ENCODE peak calls at places on chromosomes 5 and 9, in seven cellular contexts. One of them, this sample, is unnamed.

GRCh38 chr5:149040421-149040820 is 22.4 kb downstream of the SH3TC2 start:
- DNase-seq in NCI-H82: no peak
- DNase-seq in cortex of kidney: no peak
- DNase-seq in GM20000: no peak
- DNase-seq in activated T-helper 1 cell treated with Interleukin-2 at 50 U/mL for 16 hours: no peak
- DNase-seq in stimulated activated CD4-positive, alpha-beta T cell treated with anti-CD3 and anti-CD28 coated beads, Interleukin-15, amount 100 ng/mL, for 24 hours: no peak
- DNase-seq in AG09319: no peak
- DNase-seq in this sample: no peak

GRCh38 chr9:124733964-124734740 is 37.0 kb downstream of the NR6A1 start:
- DNase-seq in cortex of kidney: no peak
- DNase-seq in AG09319: no peak
- DNase-seq in NCI-H82: no peak
- DNase-seq in stimulated activated CD4-positive, alpha-beta T cell treated with anti-CD3 and anti-CD28 coated beads, Interleukin-15, amount 100 ng/mL, for 24 hours: no peak
- DNase-seq in activated T-helper 1 cell treated with Interleukin-2 at 50 U/mL for 16 hours: no peak
- DNase-seq in GM20000: no peak
- DNase-seq in this sample: no peak

GRCh38 chr5:982377-983237 is 26.0 kb upstream of the NKD2 start:
- DNase-seq in cortex of kidney: no peak
- DNase-seq in activated T-helper 1 cell treated with Interleukin-2 at 50 U/mL for 16 hours: no peak
- DNase-seq in GM20000: no peak
- DNase-seq in AG09319: no peak
- DNase-seq in stimulated activated CD4-positive, alpha-beta T cell treated with anti-CD3 and anti-CD28 coated beads, Interleukin-15, amount 100 ng/mL, for 24 hours: no peak
- DNase-seq in NCI-H82: peak
- DNase-seq in this sample: no peak

GRCh38 chr5:149271195-149271716 is 403 bp upstream of the AFAP1L1 start:
- DNase-seq in stimulated activated CD4-positive, alpha-beta T cell treated with anti-CD3 and anti-CD28 coated beads, Interleukin-15, amount 100 ng/mL, for 24 hours: peak
- DNase-seq in cortex of kidney: no peak
- DNase-seq in GM20000: no peak
- DNase-seq in activated T-helper 1 cell treated with Interleukin-2 at 50 U/mL for 16 hours: no peak
- DNase-seq in AG09319: no peak
- DNase-seq in NCI-H82: peak
- DNase-seq in this sample: no peak

GRCh38 chr9:126956929-126957686 is 42.5 kb downstream of the RALGPS1 start:
- DNase-seq in NCI-H82: peak
- DNase-seq in AG09319: no peak
- DNase-seq in activated T-helper 1 cell treated with Interleukin-2 at 50 U/mL for 16 hours: no peak
- DNase-seq in stimulated activated CD4-positive, alpha-beta T cell treated with anti-CD3 and anti-CD28 coated beads, Interleukin-15, amount 100 ng/mL, for 24 hours: no peak
- DNase-seq in cortex of kidney: no peak
- DNase-seq in GM20000: no peak
- DNase-seq in this sample: no peak

GRCh38 chr5:82387041-82387818 is 109.1 kb upstream of the RPS23 start:
- DNase-seq in GM20000: no peak
- DNase-seq in stimulated activated CD4-positive, alpha-beta T cell treated with anti-CD3 and anti-CD28 coated beads, Interleukin-15, amount 100 ng/mL, for 24 hours: no peak
- DNase-seq in activated T-helper 1 cell treated with Interleukin-2 at 50 U/mL for 16 hours: no peak
- DNase-seq in cortex of kidney: no peak
- DNase-seq in NCI-H82: peak
- DNase-seq in AG09319: no peak
- DNase-seq in this sample: no peak

GRCh38 chr5:36240779-36241635 is 718 bp downstream of the NADK2 start:
- DNase-seq in cortex of kidney: no peak
- DNase-seq in stimulated activated CD4-positive, alpha-beta T cell treated with anti-CD3 and anti-CD28 coated beads, Interleukin-15, amount 100 ng/mL, for 24 hours: peak
- DNase-seq in activated T-helper 1 cell treated with Interleukin-2 at 50 U/mL for 16 hours: no peak
- DNase-seq in GM20000: peak
- DNase-seq in NCI-H82: peak
- DNase-seq in AG09319: no peak
- DNase-seq in this sample: peak

GRCh38 chr5:138000102-138000723 is 32.7 kb downstream of the FAM13B start:
- DNase-seq in activated T-helper 1 cell treated with Interleukin-2 at 50 U/mL for 16 hours: no peak
- DNase-seq in NCI-H82: no peak
- DNase-seq in stimulated activated CD4-positive, alpha-beta T cell treated with anti-CD3 and anti-CD28 coated beads, Interleukin-15, amount 100 ng/mL, for 24 hours: no peak
- DNase-seq in cortex of kidney: no peak
- DNase-seq in GM20000: no peak
- DNase-seq in AG09319: no peak
- DNase-seq in this sample: no peak

GRCh38 chr5:51381801-51382507 is 1.3 kb upstream of the ISL1 start:
- DNase-seq in activated T-helper 1 cell treated with Interleukin-2 at 50 U/mL for 16 hours: no peak
- DNase-seq in cortex of kidney: no peak
- DNase-seq in GM20000: no peak
- DNase-seq in stimulated activated CD4-positive, alpha-beta T cell treated with anti-CD3 and anti-CD28 coated beads, Interleukin-15, amount 100 ng/mL, for 24 hours: no peak
- DNase-seq in AG09319: no peak
- DNase-seq in NCI-H82: no peak
- DNase-seq in this sample: no peak

GRCh38 chr9:99211746-99212145 is 10.0 kb downstream of the ALG2 start:
- DNase-seq in NCI-H82: no peak
- DNase-seq in AG09319: no peak
- DNase-seq in cortex of kidney: no peak
- DNase-seq in GM20000: no peak
- DNase-seq in stimulated activated CD4-positive, alpha-beta T cell treated with anti-CD3 and anti-CD28 coated beads, Interleukin-15, amount 100 ng/mL, for 24 hours: no peak
- DNase-seq in activated T-helper 1 cell treated with Interleukin-2 at 50 U/mL for 16 hours: no peak
- DNase-seq in this sample: peak

GRCh38 chr5:96172436-96172835 is 210.8 kb upstream of the ELL2 start:
- DNase-seq in AG09319: no peak
- DNase-seq in cortex of kidney: no peak
- DNase-seq in NCI-H82: no peak
- DNase-seq in stimulated activated CD4-positive, alpha-beta T cell treated with anti-CD3 and anti-CD28 coated beads, Interleukin-15, amount 100 ng/mL, for 24 hours: no peak
- DNase-seq in GM20000: no peak
- DNase-seq in activated T-helper 1 cell treated with Interleukin-2 at 50 U/mL for 16 hours: no peak
- DNase-seq in this sample: no peak

GRCh38 chr5:104513194-104513602 is 950.6 kb upstream of the NUDT12 start:
- DNase-seq in cortex of kidney: no peak
- DNase-seq in NCI-H82: no peak
- DNase-seq in GM20000: no peak
- DNase-seq in activated T-helper 1 cell treated with Interleukin-2 at 50 U/mL for 16 hours: no peak
- DNase-seq in stimulated activated CD4-positive, alpha-beta T cell treated with anti-CD3 and anti-CD28 coated beads, Interleukin-15, amount 100 ng/mL, for 24 hours: no peak
- DNase-seq in AG09319: no peak
- DNase-seq in this sample: no peak

GRCh38 chr5:89981871-89982773 is 427.4 kb downstream of the CETN3 start:
- DNase-seq in activated T-helper 1 cell treated with Interleukin-2 at 50 U/mL for 16 hours: no peak
- DNase-seq in cortex of kidney: no peak
- DNase-seq in NCI-H82: no peak
- DNase-seq in stimulated activated CD4-positive, alpha-beta T cell treated with anti-CD3 and anti-CD28 coated beads, Interleukin-15, amount 100 ng/mL, for 24 hours: no peak
- DNase-seq in GM20000: no peak
- DNase-seq in AG09319: no peak
- DNase-seq in this sample: no peak

GRCh38 chr9:20355022-20355421 is 267.3 kb downstream of the MLLT3 start:
- DNase-seq in cortex of kidney: no peak
- DNase-seq in AG09319: peak
- DNase-seq in stimulated activated CD4-positive, alpha-beta T cell treated with anti-CD3 and anti-CD28 coated beads, Interleukin-15, amount 100 ng/mL, for 24 hours: no peak
- DNase-seq in NCI-H82: no peak
- DNase-seq in GM20000: peak
- DNase-seq in activated T-helper 1 cell treated with Interleukin-2 at 50 U/mL for 16 hours: no peak
- DNase-seq in this sample: peak

GRCh38 chr5:81268797-81269196 is 32.6 kb upstream of the ZCCHC9 start:
- DNase-seq in GM20000: no peak
- DNase-seq in cortex of kidney: no peak
- DNase-seq in activated T-helper 1 cell treated with Interleukin-2 at 50 U/mL for 16 hours: no peak
- DNase-seq in NCI-H82: no peak
- DNase-seq in stimulated activated CD4-positive, alpha-beta T cell treated with anti-CD3 and anti-CD28 coated beads, Interleukin-15, amount 100 ng/mL, for 24 hours: no peak
- DNase-seq in AG09319: peak
- DNase-seq in this sample: no peak

GRCh38 chr9:2872307-2872940 is 28.5 kb upstream of the PUM3 start:
- DNase-seq in stimulated activated CD4-positive, alpha-beta T cell treated with anti-CD3 and anti-CD28 coated beads, Interleukin-15, amount 100 ng/mL, for 24 hours: no peak
- DNase-seq in GM20000: peak
- DNase-seq in AG09319: no peak
- DNase-seq in cortex of kidney: no peak
- DNase-seq in activated T-helper 1 cell treated with Interleukin-2 at 50 U/mL for 16 hours: no peak
- DNase-seq in NCI-H82: peak
- DNase-seq in this sample: no peak

GRCh38 chr9:117411547-117411946 is 3.3 kb downstream of the ASTN2 start:
- DNase-seq in stimulated activated CD4-positive, alpha-beta T cell treated with anti-CD3 and anti-CD28 coated beads, Interleukin-15, amount 100 ng/mL, for 24 hours: peak
- DNase-seq in GM20000: peak
- DNase-seq in cortex of kidney: no peak
- DNase-seq in NCI-H82: peak
- DNase-seq in activated T-helper 1 cell treated with Interleukin-2 at 50 U/mL for 16 hours: no peak
- DNase-seq in AG09319: no peak
- DNase-seq in this sample: peak

GRCh38 chr5:132498152-132498551 is 7.6 kb upstream of the IRF1 start:
- DNase-seq in NCI-H82: no peak
- DNase-seq in AG09319: no peak
- DNase-seq in activated T-helper 1 cell treated with Interleukin-2 at 50 U/mL for 16 hours: no peak
- DNase-seq in GM20000: no peak
- DNase-seq in cortex of kidney: no peak
- DNase-seq in stimulated activated CD4-positive, alpha-beta T cell treated with anti-CD3 and anti-CD28 coated beads, Interleukin-15, amount 100 ng/mL, for 24 hours: peak
- DNase-seq in this sample: no peak

This sample was measured in GM12865.